ENCODE peak calls at places on chromosomes 5 and 9, in ten cellular contexts. One of them, this sample, is unnamed.

GRCh38 chr5:89520771-89521170 is 637.8 kb upstream of the MEF2C start:
- DNase-seq in tibial artery: no peak
- DNase-seq in fibroblast of pulmonary artery: no peak
- DNase-seq in hepatocyte: no peak
- DNase-seq in GM12865: no peak
- DNase-seq in mammary epithelial cell: no peak
- DNase-seq in OCI-LY7: no peak
- DNase-seq in thyroid gland: no peak
- DNase-seq in pancreas: no peak
- DNase-seq in brain microvascular endothelial cell: no peak
- DNase-seq in this sample: no peak

GRCh38 chr5:141100243-141100805 is at the start of gene PCDHB3:
- DNase-seq in tibial artery: no peak
- DNase-seq in thyroid gland: peak
- DNase-seq in fibroblast of pulmonary artery: peak
- DNase-seq in brain microvascular endothelial cell: no peak
- DNase-seq in hepatocyte: no peak
- DNase-seq in GM12865: peak
- DNase-seq in mammary epithelial cell: peak
- DNase-seq in OCI-LY7: peak
- DNase-seq in pancreas: no peak
- DNase-seq in this sample: peak

GRCh38 chr5:122736086-122736485 is 38.8 kb upstream of the SNX2 start:
- DNase-seq in mammary epithelial cell: no peak
- DNase-seq in GM12865: peak
- DNase-seq in OCI-LY7: no peak
- DNase-seq in hepatocyte: no peak
- DNase-seq in brain microvascular endothelial cell: no peak
- DNase-seq in pancreas: no peak
- DNase-seq in thyroid gland: no peak
- DNase-seq in fibroblast of pulmonary artery: no peak
- DNase-seq in tibial artery: no peak
- DNase-seq in this sample: no peak

GRCh38 chr9:133684461-133685361 is 48.5 kb downstream of the DBH start:
- DNase-seq in fibroblast of pulmonary artery: no peak
- DNase-seq in hepatocyte: no peak
- DNase-seq in GM12865: no peak
- DNase-seq in tibial artery: no peak
- DNase-seq in brain microvascular endothelial cell: no peak
- DNase-seq in pancreas: no peak
- DNase-seq in OCI-LY7: no peak
- DNase-seq in mammary epithelial cell: no peak
- DNase-seq in thyroid gland: no peak
- DNase-seq in this sample: no peak

GRCh38 chr9:12861035-12861434 is 86.2 kb downstream of the LURAP1L start:
- DNase-seq in GM12865: no peak
- DNase-seq in fibroblast of pulmonary artery: no peak
- DNase-seq in thyroid gland: no peak
- DNase-seq in tibial artery: no peak
- DNase-seq in OCI-LY7: no peak
- DNase-seq in mammary epithelial cell: no peak
- DNase-seq in pancreas: no peak
- DNase-seq in hepatocyte: no peak
- DNase-seq in brain microvascular endothelial cell: no peak
- DNase-seq in this sample: no peak

GRCh38 chr9:18385676-18386075 is 88.3 kb upstream of the ADAMTSL1 start:
- DNase-seq in tibial artery: no peak
- DNase-seq in thyroid gland: no peak
- DNase-seq in mammary epithelial cell: no peak
- DNase-seq in pancreas: no peak
- DNase-seq in brain microvascular endothelial cell: no peak
- DNase-seq in OCI-LY7: no peak
- DNase-seq in hepatocyte: no peak
- DNase-seq in fibroblast of pulmonary artery: no peak
- DNase-seq in GM12865: no peak
- DNase-seq in this sample: no peak

GRCh38 chr5:132498152-132498551 is 7.6 kb upstream of the IRF1 start:
- DNase-seq in brain microvascular endothelial cell: no peak
- DNase-seq in OCI-LY7: no peak
- DNase-seq in thyroid gland: peak
- DNase-seq in fibroblast of pulmonary artery: peak
- DNase-seq in pancreas: no peak
- DNase-seq in hepatocyte: peak
- DNase-seq in mammary epithelial cell: peak
- DNase-seq in GM12865: no peak
- DNase-seq in tibial artery: peak
- DNase-seq in this sample: no peak

GRCh38 chr5:142342128-142342981 is 17.5 kb upstream of the SPRY4 start:
- DNase-seq in mammary epithelial cell: no peak
- DNase-seq in fibroblast of pulmonary artery: no peak
- DNase-seq in brain microvascular endothelial cell: no peak
- DNase-seq in thyroid gland: no peak
- DNase-seq in pancreas: no peak
- DNase-seq in OCI-LY7: no peak
- DNase-seq in GM12865: no peak
- DNase-seq in tibial artery: no peak
- DNase-seq in hepatocyte: no peak
- DNase-seq in this sample: no peak

GRCh38 chr5:177425196-177425800 is 1.2 kb upstream of the GRK6 start:
- DNase-seq in GM12865: no peak
- DNase-seq in pancreas: no peak
- DNase-seq in mammary epithelial cell: no peak
- DNase-seq in brain microvascular endothelial cell: no peak
- DNase-seq in fibroblast of pulmonary artery: no peak
- DNase-seq in thyroid gland: peak
- DNase-seq in OCI-LY7: no peak
- DNase-seq in tibial artery: no peak
- DNase-seq in hepatocyte: no peak
- DNase-seq in this sample: no peak

GRCh38 chr5:149724130-149724850 is 5.8 kb upstream of the PPARGC1B start:
- DNase-seq in pancreas: no peak
- DNase-seq in GM12865: peak
- DNase-seq in mammary epithelial cell: no peak
- DNase-seq in fibroblast of pulmonary artery: no peak
- DNase-seq in OCI-LY7: peak
- DNase-seq in brain microvascular endothelial cell: no peak
- DNase-seq in hepatocyte: no peak
- DNase-seq in tibial artery: no peak
- DNase-seq in thyroid gland: no peak
- DNase-seq in this sample: no peak

GRCh38 chr5:32508806-32509805 is 64.6 kb upstream of the ZFR start:
- DNase-seq in thyroid gland: no peak
- DNase-seq in brain microvascular endothelial cell: no peak
- DNase-seq in fibroblast of pulmonary artery: no peak
- DNase-seq in OCI-LY7: no peak
- DNase-seq in tibial artery: no peak
- DNase-seq in mammary epithelial cell: no peak
- DNase-seq in GM12865: no peak
- DNase-seq in hepatocyte: no peak
- DNase-seq in pancreas: no peak
- DNase-seq in this sample: no peak

GRCh38 chr5:134020188-134020587 is 15.4 kb upstream of the VDAC1 start:
- DNase-seq in GM12865: no peak
- DNase-seq in thyroid gland: no peak
- DNase-seq in OCI-LY7: no peak
- DNase-seq in tibial artery: no peak
- DNase-seq in mammary epithelial cell: no peak
- DNase-seq in hepatocyte: peak
- DNase-seq in pancreas: peak
- DNase-seq in brain microvascular endothelial cell: no peak
- DNase-seq in fibroblast of pulmonary artery: no peak
- DNase-seq in this sample: no peak

GRCh38 chr5:14824490-14824889 is 47.1 kb downstream of the ANKH start:
- DNase-seq in fibroblast of pulmonary artery: no peak
- DNase-seq in thyroid gland: no peak
- DNase-seq in tibial artery: no peak
- DNase-seq in GM12865: no peak
- DNase-seq in brain microvascular endothelial cell: no peak
- DNase-seq in hepatocyte: no peak
- DNase-seq in pancreas: no peak
- DNase-seq in OCI-LY7: no peak
- DNase-seq in mammary epithelial cell: no peak
- DNase-seq in this sample: no peak

DNA sequence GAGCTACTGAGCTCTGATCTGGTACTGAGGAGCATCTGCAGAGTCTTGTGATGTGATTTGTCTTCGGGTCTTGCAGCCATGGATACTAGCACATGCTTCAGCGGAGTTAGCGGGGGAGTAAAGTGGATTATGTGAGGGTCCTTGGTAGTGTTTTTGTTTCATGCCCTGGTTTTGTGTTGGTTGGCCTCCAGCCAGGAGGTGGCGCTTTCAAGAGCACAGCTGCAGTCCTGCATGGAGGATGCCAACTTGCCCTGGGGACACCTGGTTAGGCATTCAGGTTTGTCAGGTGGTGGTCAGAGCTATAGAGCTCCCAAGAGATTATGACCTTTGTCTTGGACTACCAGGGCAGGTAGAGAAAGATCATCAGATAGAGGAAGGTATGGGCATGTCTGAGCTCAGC is 185.8 kb upstream of the CDH6 start:
- DNase-seq in GM12865: no peak
- DNase-seq in hepatocyte: no peak
- DNase-seq in thyroid gland: no peak
- DNase-seq in tibial artery: no peak
- DNase-seq in brain microvascular endothelial cell: no peak
- DNase-seq in pancreas: no peak
- DNase-seq in OCI-LY7: no peak
- DNase-seq in mammary epithelial cell: no peak
- DNase-seq in fibroblast of pulmonary artery: no peak
- DNase-seq in this sample: no peak
- TF ChIP-seq CTCF in GM12865: no peak
- TF ChIP-seq CTCF in hepatocyte: no peak
- TF ChIP-seq CTCF in thyroid gland: no peak
- TF ChIP-seq CTCF in tibial artery: no peak
- TF ChIP-seq CTCF in brain microvascular endothelial cell: peak
- TF ChIP-seq CTCF in pancreas: no peak
- TF ChIP-seq CTCF in OCI-LY7: peak
- TF ChIP-seq CTCF in mammary epithelial cell: no peak
- TF ChIP-seq CTCF in fibroblast of pulmonary artery: no peak
- TF ChIP-seq CTCF in this sample: no peak

GRCh38 chr9:89617978-89618377 is 13.2 kb downstream of the GADD45G start:
- DNase-seq in brain microvascular endothelial cell: no peak
- DNase-seq in thyroid gland: peak
- DNase-seq in tibial artery: no peak
- DNase-seq in fibroblast of pulmonary artery: no peak
- DNase-seq in OCI-LY7: no peak
- DNase-seq in GM12865: no peak
- DNase-seq in pancreas: no peak
- DNase-seq in hepatocyte: no peak
- DNase-seq in mammary epithelial cell: no peak
- DNase-seq in this sample: no peak

GRCh38 chr9:89621031-89621430 is 16.2 kb downstream of the GADD45G start:
- DNase-seq in brain microvascular endothelial cell: no peak
- DNase-seq in pancreas: no peak
- DNase-seq in fibroblast of pulmonary artery: no peak
- DNase-seq in thyroid gland: peak
- DNase-seq in OCI-LY7: no peak
- DNase-seq in hepatocyte: no peak
- DNase-seq in GM12865: no peak
- DNase-seq in tibial artery: no peak
- DNase-seq in mammary epithelial cell: no peak
- DNase-seq in this sample: no peak

GRCh38 chr9:89619739-89620138 is 14.9 kb downstream of the GADD45G start:
- DNase-seq in pancreas: no peak
- DNase-seq in mammary epithelial cell: no peak
- DNase-seq in OCI-LY7: no peak
- DNase-seq in hepatocyte: no peak
- DNase-seq in fibroblast of pulmonary artery: no peak
- DNase-seq in tibial artery: no peak
- DNase-seq in thyroid gland: peak
- DNase-seq in GM12865: no peak
- DNase-seq in brain microvascular endothelial cell: no peak
- DNase-seq in this sample: no peak

GRCh38 chr9:89616411-89616810 is 11.6 kb downstream of the GADD45G start:
- DNase-seq in hepatocyte: no peak
- DNase-seq in pancreas: peak
- DNase-seq in thyroid gland: no peak
- DNase-seq in mammary epithelial cell: no peak
- DNase-seq in GM12865: no peak
- DNase-seq in OCI-LY7: no peak
- DNase-seq in tibial artery: no peak
- DNase-seq in brain microvascular endothelial cell: no peak
- DNase-seq in fibroblast of pulmonary artery: no peak
- DNase-seq in this sample: no peak

DNA sequence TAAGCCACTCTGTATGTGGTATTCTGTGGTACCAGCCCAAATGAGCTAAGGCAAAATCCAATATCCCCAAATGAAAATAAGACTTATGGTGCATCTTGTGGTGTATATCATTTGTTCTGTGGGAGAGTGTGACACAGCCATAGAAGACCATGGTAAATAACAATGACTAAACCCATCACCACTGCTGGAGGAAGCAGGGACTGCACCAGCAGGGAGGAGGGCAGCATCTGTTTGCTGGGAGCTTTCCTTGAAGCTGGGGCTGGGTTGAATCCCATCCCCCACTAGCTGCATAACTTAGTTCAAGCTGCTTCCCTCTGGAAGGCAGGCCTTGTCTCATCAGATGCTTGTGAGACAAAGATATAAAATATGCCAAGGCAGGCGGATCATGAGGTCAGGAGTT is 14.2 kb downstream of the GADD45G start:
- DNase-seq in GM12865: no peak
- DNase-seq in hepatocyte: no peak
- DNase-seq in thyroid gland: no peak
- DNase-seq in tibial artery: no peak
- DNase-seq in OCI-LY7: no peak
- DNase-seq in brain microvascular endothelial cell: no peak
- DNase-seq in mammary epithelial cell: no peak
- DNase-seq in pancreas: no peak
- DNase-seq in fibroblast of pulmonary artery: no peak
- DNase-seq in this sample: no peak
- TF ChIP-seq CTCF in GM12865: no peak
- TF ChIP-seq CTCF in hepatocyte: no peak
- TF ChIP-seq CTCF in thyroid gland: no peak
- TF ChIP-seq CTCF in tibial artery: no peak
- TF ChIP-seq CTCF in OCI-LY7: no peak
- TF ChIP-seq CTCF in brain microvascular endothelial cell: no peak
- TF ChIP-seq CTCF in mammary epithelial cell: no peak
- TF ChIP-seq CTCF in pancreas: no peak
- TF ChIP-seq CTCF in fibroblast of pulmonary artery: no peak
- TF ChIP-seq CTCF in this sample: no peak

GRCh38 chr9:87792831-87793288 is 66.9 kb downstream of the CTSL start:
- DNase-seq in brain microvascular endothelial cell: peak
- DNase-seq in mammary epithelial cell: peak
- DNase-seq in pancreas: no peak
- DNase-seq in thyroid gland: no peak
- DNase-seq in hepatocyte: peak
- DNase-seq in GM12865: peak
- DNase-seq in fibroblast of pulmonary artery: peak
- DNase-seq in OCI-LY7: peak
- DNase-seq in tibial artery: peak
- DNase-seq in this sample: peak
- TF ChIP-seq CTCF in brain microvascular endothelial cell: peak
- TF ChIP-seq CTCF in mammary epithelial cell: no peak
- TF ChIP-seq CTCF in pancreas: no peak
- TF ChIP-seq CTCF in thyroid gland: no peak
- TF ChIP-seq CTCF in hepatocyte: no peak
- TF ChIP-seq CTCF in GM12865: no peak
- TF ChIP-seq CTCF in fibroblast of pulmonary artery: peak
- TF ChIP-seq CTCF in OCI-LY7: peak
- TF ChIP-seq CTCF in tibial artery: no peak
- TF ChIP-seq CTCF in this sample: no peak

GRCh38 chr5:139268364-139269202 is 25.0 kb upstream of the MATR3 start:
- DNase-seq in tibial artery: no peak
- DNase-seq in pancreas: no peak
- DNase-seq in hepatocyte: no peak
- DNase-seq in brain microvascular endothelial cell: no peak
- DNase-seq in thyroid gland: no peak
- DNase-seq in GM12865: peak
- DNase-seq in fibroblast of pulmonary artery: peak
- DNase-seq in OCI-LY7: no peak
- DNase-seq in mammary epithelial cell: no peak
- DNase-seq in this sample: no peak
- TF ChIP-seq CTCF in tibial artery: no peak
- TF ChIP-seq CTCF in pancreas: no peak
- TF ChIP-seq CTCF in hepatocyte: no peak
- TF ChIP-seq CTCF in brain microvascular endothelial cell: peak
- TF ChIP-seq CTCF in thyroid gland: no peak
- TF ChIP-seq CTCF in GM12865: no peak
- TF ChIP-seq CTCF in fibroblast of pulmonary artery: peak
- TF ChIP-seq CTCF in OCI-LY7: peak
- TF ChIP-seq CTCF in mammary epithelial cell: peak
- TF ChIP-seq CTCF in this sample: no peak